ENCODE peak calls at places on chromosomes 3 and 15, in seven cellular contexts. L is transverse colon; G is midbrain; I is progenitor cell of endocrine pancreas; K is activated CD8-positive, alpha-beta memory T cell treated with anti-CD3 and anti-CD28 coated beads for 24 hours; D is fibroblast of lung; H is T-helper 1 cell. N is an unnamed sample.

GRCh38 chr15:37038716-37039106 is 61.6 kb downstream of the MEIS2 start:
- DNase-seq in I (no peak), D (no peak), H (no peak), L (no peak), G (no peak), K (no peak), N (no peak)

GRCh38 chr15:32124726-32125125 is 94.4 kb downstream of the CHRNA7 start:
- DNase-seq in K (no peak), H (no peak), L (no peak), D (no peak), I (no peak), G (no peak), N (no peak)

GRCh38 chr3:119595639-119596329 is 1.9 kb upstream of the PLA1A start:
- DNase-seq in I (no peak), D (peak), K (no peak), G (no peak), L (no peak), H (no peak), N (no peak)

GRCh38 chr15:69457304-69458280 is 5.0 kb downstream of the RPLP1 start:
- DNase-seq in K (no peak), H (no peak), L (no peak), D (no peak), I (no peak), G (no peak), N (no peak)

GRCh38 chr3:148880681-148881080 is 15.6 kb downstream of the CPA3 start:
- DNase-seq in G (no peak), D (peak), K (no peak), I (no peak), H (no peak), L (no peak), N (no peak)

GRCh38 chr3:179068779-179069530 is 2.7 kb downstream of the ZMAT3 start:
- DNase-seq in K (no peak), H (peak), G (peak), L (peak), I (no peak), D (no peak), N (peak)

GRCh38 chr3:34008191-34008590 is 209.8 kb downstream of the PDCD6IP start:
- DNase-seq in I (no peak), H (no peak), D (peak), G (no peak), L (no peak), K (no peak), N (no peak)

GRCh38 chr3:82261013-82261412 is 499.6 kb upstream of the GBE1 start:
- DNase-seq in G (no peak), I (no peak), K (no peak), D (no peak), L (no peak), H (no peak), N (no peak)

GRCh38 chr3:50321844-50322385 is 630 bp downstream of the HYAL2 start:
- DNase-seq in D (no peak), G (no peak), K (no peak), I (peak), H (no peak), L (no peak), N (no peak)

GRCh38 chr3:50807266-50807665 is 132.5 kb downstream of the DOCK3 start:
- DNase-seq in H (no peak), I (no peak), K (no peak), L (no peak), G (no peak), D (peak), N (no peak)

GRCh38 chr3:170739410-170739809 is 130.6 kb downstream of the RPL22L1 start:
- DNase-seq in K (no peak), D (no peak), G (no peak), L (no peak), I (no peak), H (no peak), N (no peak)

GRCh38 chr3:84967767-84968581 is 9.2 kb downstream of the CADM2 start:
- DNase-seq in L (no peak), K (no peak), G (peak), I (no peak), H (no peak), D (peak), N (no peak)

GRCh38 chr3:66136597-66136996 is 84.2 kb upstream of the SLC25A26 start:
- DNase-seq in K (no peak), G (no peak), I (no peak), D (no peak), L (no peak), H (no peak), N (no peak)

GRCh38 chr3:135982922-135983581 is 17.5 kb downstream of the PPP2R3A start:
- DNase-seq in D (peak), I (no peak), H (no peak), G (no peak), K (no peak), L (no peak), N (no peak)

GRCh38 chr15:65189102-65189740 is 4.1 kb upstream of the CLPX start:
- DNase-seq in H (peak), D (peak), G (peak), K (no peak), L (no peak), I (no peak), N (no peak)

GRCh38 chr3:195774917-195775316 is 36.8 kb downstream of the MUC4 start:
- DNase-seq in D (no peak), G (peak), H (no peak), L (peak), K (no peak), I (no peak), N (no peak)

N was measured in T-helper 17 cell.